ENCODE peak calls at places on chromosomes 11 and 22, in seven cellular contexts. H is PC-9, F is PC-3, Q is neural progenitor cell, A is SK-N-SH, M is GM23248, G is MM.1S. I is an unnamed sample.

GRCh38 chr11:16226245-16226644 is 130.1 kb downstream of the SOX6 start:
- DNase-seq in Q (no peak), H (peak; percentile 15), A (peak; percentile 3), G (peak; percentile 36), M (no peak), F (peak; percentile 23), I (no peak)

GRCh38 chr11:99920956-99921355 is 766.1 kb upstream of the ARHGAP42 start:
- DNase-seq in G (no peak), M (no peak), H (no peak), Q (no peak), F (no peak), A (no peak), I (no peak)

GRCh38 chr22:20531404-20532181 is 24.2 kb downstream of the MED15 start:
- DNase-seq in G (no peak), F (peak; percentile 91), M (peak; percentile 96), A (peak; percentile 78), H (peak; percentile 85), Q (peak; percentile 70), I (peak; percentile 68)

GRCh38 chr11:7672960-7673723 is at the start of gene CYB5R2:
- DNase-seq in H (peak; percentile 50), A (peak; percentile 39), M (peak; percentile 78), G (no peak), Q (peak; percentile 83), F (no peak), I (peak; percentile 80)

GRCh38 chr22:33302049-33302545 is 243.9 kb upstream of the SYN3 start:
- DNase-seq in M (peak; percentile 82), G (peak; percentile 68), A (peak; percentile 81), Q (peak; percentile 89), H (peak; percentile 71), F (peak; percentile 45), I (peak; percentile 93)

GRCh38 chr22:27715078-27715477 is 86.5 kb downstream of the MN1 start:
- DNase-seq in Q (peak; percentile 80), M (no peak), A (peak; percentile 71), F (no peak), H (no peak), G (no peak), I (no peak)

GRCh38 chr22:24402460-24403192 is 24.8 kb upstream of the ADORA2A start:
- DNase-seq in M (peak; percentile 92), A (peak; percentile 75), Q (no peak), H (peak; percentile 69), G (no peak), F (peak; percentile 94), I (no peak)

GRCh38 chr11:27574342-27574741 is 67.8 kb upstream of the LIN7C start:
- DNase-seq in F (no peak), Q (no peak), G (no peak), A (no peak), H (no peak), M (no peak), I (no peak)

GRCh38 chr22:24474649-24475048 is 20.5 kb upstream of the UPB1 start:
- DNase-seq in M (no peak), A (no peak), G (no peak), Q (no peak), F (no peak), H (no peak), I (no peak)

GRCh38 chr22:31080848-31081649 is at the start of gene SMTN:
- DNase-seq in G (peak; percentile 92), M (peak; percentile 96), F (peak; percentile 90), A (peak; percentile 97), H (peak; percentile 95), Q (peak; percentile 97), I (peak; percentile 97)

GRCh38 chr11:86781546-86781945 is 18.8 kb upstream of the PRSS23 start:
- DNase-seq in A (no peak), Q (no peak), F (no peak), H (no peak), G (no peak), M (no peak), I (peak; percentile 64)

DNA sequence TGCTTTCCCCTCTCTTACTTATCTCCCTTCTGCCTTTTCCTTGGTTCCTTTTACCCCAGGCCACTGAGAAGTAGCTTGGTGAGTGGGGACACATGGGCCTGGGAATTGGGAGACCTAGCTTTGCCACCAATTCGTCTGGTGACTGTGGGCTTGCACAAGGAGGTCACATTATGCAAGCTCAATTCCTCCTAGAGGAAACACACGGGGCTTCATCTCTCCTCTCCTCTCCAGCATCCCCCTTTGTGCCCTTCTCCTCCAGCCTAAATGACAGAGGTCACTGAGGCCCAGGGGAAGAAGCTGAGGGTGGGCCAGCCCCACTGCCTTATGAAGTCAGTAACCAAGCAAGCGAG is 2.2 kb downstream of the CLCF1 start:
- DNase-seq in Q (no peak), A (no peak), H (no peak), M (no peak), F (no peak), G (no peak), I (no peak)
- H3F3A ChIP-seq in Q (peaks cover 37% of the 10 kb centered on the region), A (peaks cover 15% of the 10 kb centered on the region), H (peaks cover 36% of the 10 kb centered on the region), M (peaks cover 24% of the 10 kb centered on the region), F (peaks cover 13% of the 10 kb centered on the region), G (peaks cover 9% of the 10 kb centered on the region), I (peaks cover 4% of the 10 kb centered on the region)

DNA sequence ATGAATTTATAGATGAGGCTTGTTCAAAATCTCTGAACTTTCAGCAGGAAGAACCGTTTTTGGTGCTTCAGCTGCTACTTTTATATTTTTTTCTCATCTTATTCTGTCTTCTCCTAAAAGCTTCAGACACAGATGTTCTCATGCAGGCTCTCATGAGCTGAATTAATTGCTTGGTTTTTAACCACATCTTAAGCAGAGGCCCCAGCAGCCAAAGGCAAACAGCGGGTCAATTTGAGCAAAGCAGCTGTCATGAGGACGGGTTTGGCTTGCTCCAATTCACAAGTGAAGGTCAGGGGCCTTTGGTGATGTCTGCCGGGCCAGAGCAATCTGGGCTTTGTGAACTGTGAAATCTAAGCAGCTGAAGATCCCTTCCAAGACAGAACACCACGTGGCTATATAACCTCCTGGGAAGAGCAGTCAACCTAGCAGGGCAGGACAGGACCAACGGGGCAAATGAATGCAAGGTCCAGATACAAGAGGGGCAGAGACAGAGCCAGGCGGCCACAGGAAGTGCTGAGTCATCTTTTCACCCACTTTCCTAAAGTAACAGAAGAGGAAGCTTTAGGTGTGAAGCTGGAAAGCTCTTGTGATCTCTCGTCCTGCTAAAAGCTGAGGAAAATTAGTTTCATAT is 187.3 kb upstream of the B3GAT1 start:
- DNase-seq in M (no peak), A (no peak), Q (no peak), G (no peak), F (no peak), H (no peak), I (no peak)
- H3K4me2 ChIP-seq in M (no peak overlapping the region), A (no peak overlapping the region), Q (no peak overlapping the region), G (no peak overlapping the region), F (no peak overlapping the region), H (no peak overlapping the region), I (no peak overlapping the region)

GRCh38 chr11:64776875-64777274 is 1.5 kb downstream of the SF1 start:
- DNase-seq in H (no peak), A (no peak), M (no peak), G (no peak), Q (no peak), F (no peak), I (no peak)

GRCh38 chr11:64776425-64776824 is 1.9 kb downstream of the SF1 start:
- DNase-seq in F (no peak), A (no peak), H (no peak), Q (no peak), M (no peak), G (no peak), I (no peak)

GRCh38 chr11:64777449-64778222 is 706 bp downstream of the SF1 start:
- DNase-seq in A (peak; percentile 96), M (peak; percentile 92), F (peak; percentile 85), Q (peak; percentile 94), G (peak; percentile 88), H (peak; percentile 77), I (peak; percentile 80)

GRCh38 chr11:64778473-64779298 is at the start of gene SF1:
- DNase-seq in F (peak; percentile 100), M (peak; percentile 100), H (peak; percentile 100), Q (peak; percentile 100), G (peak; percentile 99), A (peak; percentile 95), I (peak; percentile 100)

GRCh38 chr11:64778223-64778472 is 194 bp downstream of the SF1 start:
- DNase-seq in Q (no peak), G (peak; percentile 10), A (no peak), H (no peak), F (no peak), M (no peak), I (no peak)
- H3F3A ChIP-seq in Q (peaks cover 62% of the 10 kb centered on the region), G (peaks cover 32% of the 10 kb centered on the region), A (peaks cover 18% of the 10 kb centered on the region), H (peaks cover 73% of the 10 kb centered on the region), F (peaks cover 5% of the 10 kb centered on the region), M (peaks cover 41% of the 10 kb centered on the region), I (peaks cover 44% of the 10 kb centered on the region)

DNA sequence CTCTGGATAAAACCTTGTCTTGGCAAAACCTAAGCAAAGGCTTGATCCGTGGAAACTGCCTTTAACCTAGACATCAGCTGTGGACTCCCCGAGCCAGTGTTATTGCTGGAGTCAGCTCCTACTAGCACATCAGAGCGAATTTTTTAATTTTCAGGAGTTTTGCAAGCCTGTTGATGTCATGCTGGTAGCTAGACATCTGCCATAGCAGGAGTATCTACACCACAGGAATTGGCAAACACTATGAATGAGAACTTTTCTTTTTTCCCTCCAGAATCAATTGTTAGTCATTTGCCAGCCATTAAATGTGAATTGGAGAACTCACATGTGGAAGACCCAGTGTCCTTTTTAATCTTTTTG is 201.2 kb downstream of the NAV2 start:
- DNase-seq in M (no peak), G (no peak), Q (no peak), H (no peak), F (no peak), A (no peak), I (no peak)
- H3K4me2 ChIP-seq in M (no peak overlapping the region), G (no peak overlapping the region), Q (no peak overlapping the region), H (no peak overlapping the region), F (no peak overlapping the region), A (no peak overlapping the region), I (peak overlapping the region; percentile 10)

DNA sequence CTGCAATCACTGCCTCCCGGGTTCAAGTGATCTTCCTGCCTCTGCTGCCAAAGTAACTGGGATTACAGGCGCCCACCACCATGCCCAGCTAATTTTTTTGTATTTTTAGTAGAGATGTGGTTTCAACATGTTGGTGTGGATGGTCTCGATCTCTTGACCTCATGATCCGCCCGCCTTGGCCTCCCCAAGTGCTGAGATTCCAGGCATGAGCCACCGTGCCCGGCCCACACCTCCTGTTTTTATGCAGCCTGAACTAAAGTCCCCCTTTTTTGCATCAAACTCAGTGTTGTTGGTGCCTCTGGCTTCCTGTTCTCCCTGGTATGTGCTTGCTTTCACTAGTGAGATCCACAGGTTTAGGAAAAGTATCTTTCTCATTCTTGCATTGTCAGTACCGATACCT is 4.2 kb downstream of the TBC1D22A start:
- DNase-seq in G (no peak), Q (no peak), M (no peak), A (no peak), H (no peak), F (no peak), I (no peak)
- H3F3A ChIP-seq in G (no peaks in the 10 kb centered on the region), Q (peaks cover 7% of the 10 kb centered on the region), M (peaks cover 9% of the 10 kb centered on the region), A (no peaks in the 10 kb centered on the region), H (peaks cover 17% of the 10 kb centered on the region), F (no peaks in the 10 kb centered on the region), I (no peaks in the 10 kb centered on the region)